ENCODE peak calls at places on chromosomes 11 and 22, in nine cellular contexts. One of them, this sample, is unnamed.

GRCh38 chr11:60831143-60831500 is 10.8 kb upstream of the CCDC86 start:
- DNase-seq in CD8-positive, alpha-beta memory T cell: peak
- DNase-seq in fibroblast of pulmonary artery: peak
- DNase-seq in coronary artery: peak
- DNase-seq in cardiac fibroblast: peak
- DNase-seq in hepatocyte: peak
- DNase-seq in A549: peak
- DNase-seq in heart right ventricle: peak
- DNase-seq in GM23248: peak
- DNase-seq in this sample: peak

GRCh38 chr11:57368106-57368826 is 12.7 kb downstream of the PRG3 start:
- DNase-seq in coronary artery: no peak
- DNase-seq in A549: no peak
- DNase-seq in fibroblast of pulmonary artery: no peak
- DNase-seq in hepatocyte: no peak
- DNase-seq in heart right ventricle: no peak
- DNase-seq in cardiac fibroblast: no peak
- DNase-seq in GM23248: no peak
- DNase-seq in CD8-positive, alpha-beta memory T cell: no peak
- DNase-seq in this sample: no peak

GRCh38 chr11:44870142-44870541 is 80.5 kb downstream of the TP53I11 start:
- DNase-seq in A549: no peak
- DNase-seq in hepatocyte: no peak
- DNase-seq in coronary artery: no peak
- DNase-seq in heart right ventricle: no peak
- DNase-seq in CD8-positive, alpha-beta memory T cell: no peak
- DNase-seq in fibroblast of pulmonary artery: no peak
- DNase-seq in cardiac fibroblast: no peak
- DNase-seq in GM23248: peak
- DNase-seq in this sample: no peak

GRCh38 chr11:441418-442274 is at the start of gene ANO9:
- DNase-seq in GM23248: no peak
- DNase-seq in CD8-positive, alpha-beta memory T cell: peak
- DNase-seq in fibroblast of pulmonary artery: no peak
- DNase-seq in coronary artery: no peak
- DNase-seq in A549: no peak
- DNase-seq in cardiac fibroblast: no peak
- DNase-seq in hepatocyte: peak
- DNase-seq in heart right ventricle: no peak
- DNase-seq in this sample: no peak

GRCh38 chr11:111376453-111376871 is 2.6 kb downstream of the POU2AF1 start:
- DNase-seq in A549: no peak
- DNase-seq in CD8-positive, alpha-beta memory T cell: no peak
- DNase-seq in hepatocyte: no peak
- DNase-seq in fibroblast of pulmonary artery: no peak
- DNase-seq in heart right ventricle: no peak
- DNase-seq in cardiac fibroblast: no peak
- DNase-seq in GM23248: no peak
- DNase-seq in coronary artery: no peak
- DNase-seq in this sample: no peak

GRCh38 chr11:72741429-72741833 is 10.8 kb downstream of the ARAP1 start:
- DNase-seq in CD8-positive, alpha-beta memory T cell: peak
- DNase-seq in coronary artery: no peak
- DNase-seq in hepatocyte: peak
- DNase-seq in GM23248: no peak
- DNase-seq in cardiac fibroblast: no peak
- DNase-seq in A549: no peak
- DNase-seq in heart right ventricle: no peak
- DNase-seq in fibroblast of pulmonary artery: no peak
- DNase-seq in this sample: no peak

GRCh38 chr11:123291201-123291869 is 96.3 kb upstream of the CLMP start:
- DNase-seq in hepatocyte: no peak
- DNase-seq in CD8-positive, alpha-beta memory T cell: no peak
- DNase-seq in heart right ventricle: no peak
- DNase-seq in A549: no peak
- DNase-seq in coronary artery: no peak
- DNase-seq in fibroblast of pulmonary artery: no peak
- DNase-seq in GM23248: no peak
- DNase-seq in cardiac fibroblast: no peak
- DNase-seq in this sample: no peak

GRCh38 chr11:120794748-120795147 is 229.2 kb upstream of the TBCEL start:
- DNase-seq in A549: no peak
- DNase-seq in CD8-positive, alpha-beta memory T cell: no peak
- DNase-seq in coronary artery: no peak
- DNase-seq in GM23248: no peak
- DNase-seq in hepatocyte: no peak
- DNase-seq in cardiac fibroblast: no peak
- DNase-seq in heart right ventricle: no peak
- DNase-seq in fibroblast of pulmonary artery: no peak
- DNase-seq in this sample: no peak

GRCh38 chr11:120375076-120375475 is 38.9 kb downstream of the ARHGEF12 start:
- DNase-seq in GM23248: no peak
- DNase-seq in heart right ventricle: no peak
- DNase-seq in CD8-positive, alpha-beta memory T cell: no peak
- DNase-seq in cardiac fibroblast: peak
- DNase-seq in hepatocyte: no peak
- DNase-seq in coronary artery: no peak
- DNase-seq in A549: no peak
- DNase-seq in fibroblast of pulmonary artery: no peak
- DNase-seq in this sample: no peak

GRCh38 chr11:5507177-5507576 is 2.6 kb downstream of the UBQLN3 start:
- DNase-seq in heart right ventricle: no peak
- DNase-seq in A549: no peak
- DNase-seq in GM23248: no peak
- DNase-seq in fibroblast of pulmonary artery: no peak
- DNase-seq in cardiac fibroblast: no peak
- DNase-seq in coronary artery: no peak
- DNase-seq in CD8-positive, alpha-beta memory T cell: no peak
- DNase-seq in hepatocyte: no peak
- DNase-seq in this sample: no peak

GRCh38 chr11:7688238-7688826 is 15.0 kb upstream of the CYB5R2 start:
- DNase-seq in A549: peak
- DNase-seq in heart right ventricle: no peak
- DNase-seq in CD8-positive, alpha-beta memory T cell: no peak
- DNase-seq in cardiac fibroblast: peak
- DNase-seq in fibroblast of pulmonary artery: peak
- DNase-seq in coronary artery: no peak
- DNase-seq in GM23248: peak
- DNase-seq in hepatocyte: peak
- DNase-seq in this sample: peak

GRCh38 chr11:123390146-123390545 is 39.9 kb upstream of the GRAMD1B start:
- DNase-seq in fibroblast of pulmonary artery: no peak
- DNase-seq in heart right ventricle: no peak
- DNase-seq in GM23248: no peak
- DNase-seq in CD8-positive, alpha-beta memory T cell: no peak
- DNase-seq in coronary artery: no peak
- DNase-seq in cardiac fibroblast: no peak
- DNase-seq in hepatocyte: no peak
- DNase-seq in A549: no peak
- DNase-seq in this sample: no peak

GRCh38 chr11:32775908-32776307 is 18.6 kb downstream of the CCDC73 start:
- DNase-seq in GM23248: no peak
- DNase-seq in coronary artery: no peak
- DNase-seq in hepatocyte: no peak
- DNase-seq in fibroblast of pulmonary artery: no peak
- DNase-seq in CD8-positive, alpha-beta memory T cell: no peak
- DNase-seq in heart right ventricle: no peak
- DNase-seq in cardiac fibroblast: no peak
- DNase-seq in A549: no peak
- DNase-seq in this sample: no peak

GRCh38 chr11:134882141-134882540 is 470.1 kb upstream of the B3GAT1 start:
- DNase-seq in hepatocyte: no peak
- DNase-seq in heart right ventricle: no peak
- DNase-seq in fibroblast of pulmonary artery: no peak
- DNase-seq in coronary artery: no peak
- DNase-seq in CD8-positive, alpha-beta memory T cell: no peak
- DNase-seq in cardiac fibroblast: no peak
- DNase-seq in A549: no peak
- DNase-seq in GM23248: no peak
- DNase-seq in this sample: no peak

GRCh38 chr11:74822187-74822586 is 73.5 kb downstream of the RNF169 start:
- DNase-seq in hepatocyte: no peak
- DNase-seq in coronary artery: no peak
- DNase-seq in CD8-positive, alpha-beta memory T cell: no peak
- DNase-seq in heart right ventricle: no peak
- DNase-seq in GM23248: peak
- DNase-seq in cardiac fibroblast: peak
- DNase-seq in A549: no peak
- DNase-seq in fibroblast of pulmonary artery: peak
- DNase-seq in this sample: no peak

GRCh38 chr11:47018637-47019036 is 82.1 kb downstream of the CSTPP1 start:
- DNase-seq in coronary artery: no peak
- DNase-seq in cardiac fibroblast: no peak
- DNase-seq in GM23248: no peak
- DNase-seq in CD8-positive, alpha-beta memory T cell: no peak
- DNase-seq in hepatocyte: no peak
- DNase-seq in A549: no peak
- DNase-seq in fibroblast of pulmonary artery: no peak
- DNase-seq in heart right ventricle: no peak
- DNase-seq in this sample: no peak

GRCh38 chr11:115760528-115760837 is 256.3 kb upstream of the CADM1 start:
- DNase-seq in cardiac fibroblast: no peak
- DNase-seq in heart right ventricle: no peak
- DNase-seq in A549: no peak
- DNase-seq in fibroblast of pulmonary artery: no peak
- DNase-seq in coronary artery: no peak
- DNase-seq in hepatocyte: no peak
- DNase-seq in CD8-positive, alpha-beta memory T cell: no peak
- DNase-seq in GM23248: no peak
- DNase-seq in this sample: no peak
- H3K4me3 ChIP-seq in cardiac fibroblast: no peak
- H3K4me3 ChIP-seq in heart right ventricle: peak
- H3K4me3 ChIP-seq in A549: no peak
- H3K4me3 ChIP-seq in fibroblast of pulmonary artery: no peak
- H3K4me3 ChIP-seq in coronary artery: peak
- H3K4me3 ChIP-seq in hepatocyte: peak
- H3K4me3 ChIP-seq in CD8-positive, alpha-beta memory T cell: no peak
- H3K4me3 ChIP-seq in GM23248: peak
- H3K4me3 ChIP-seq in this sample: no peak

GRCh38 chr22:24068377-24068680 is 57.2 kb downstream of the CABIN1 start:
- DNase-seq in coronary artery: no peak
- DNase-seq in hepatocyte: no peak
- DNase-seq in GM23248: no peak
- DNase-seq in cardiac fibroblast: no peak
- DNase-seq in A549: no peak
- DNase-seq in heart right ventricle: no peak
- DNase-seq in CD8-positive, alpha-beta memory T cell: no peak
- DNase-seq in fibroblast of pulmonary artery: no peak
- DNase-seq in this sample: no peak

GRCh38 chr22:24067587-24068376 is 56.7 kb downstream of the CABIN1 start:
- DNase-seq in A549: no peak
- DNase-seq in GM23248: no peak
- DNase-seq in fibroblast of pulmonary artery: no peak
- DNase-seq in hepatocyte: no peak
- DNase-seq in heart right ventricle: no peak
- DNase-seq in cardiac fibroblast: no peak
- DNase-seq in CD8-positive, alpha-beta memory T cell: no peak
- DNase-seq in coronary artery: peak
- DNase-seq in this sample: no peak

GRCh38 chr22:24070553-24070952 is 59.4 kb downstream of the CABIN1 start:
- DNase-seq in heart right ventricle: no peak
- DNase-seq in CD8-positive, alpha-beta memory T cell: no peak
- DNase-seq in coronary artery: no peak
- DNase-seq in A549: no peak
- DNase-seq in cardiac fibroblast: no peak
- DNase-seq in hepatocyte: no peak
- DNase-seq in GM23248: no peak
- DNase-seq in fibroblast of pulmonary artery: no peak
- DNase-seq in this sample: no peak

GRCh38 chr22:24069721-24070120 is 58.6 kb downstream of the CABIN1 start:
- DNase-seq in heart right ventricle: no peak
- DNase-seq in CD8-positive, alpha-beta memory T cell: no peak
- DNase-seq in cardiac fibroblast: no peak
- DNase-seq in hepatocyte: no peak
- DNase-seq in coronary artery: no peak
- DNase-seq in GM23248: no peak
- DNase-seq in A549: no peak
- DNase-seq in fibroblast of pulmonary artery: no peak
- DNase-seq in this sample: no peak

DNA sequence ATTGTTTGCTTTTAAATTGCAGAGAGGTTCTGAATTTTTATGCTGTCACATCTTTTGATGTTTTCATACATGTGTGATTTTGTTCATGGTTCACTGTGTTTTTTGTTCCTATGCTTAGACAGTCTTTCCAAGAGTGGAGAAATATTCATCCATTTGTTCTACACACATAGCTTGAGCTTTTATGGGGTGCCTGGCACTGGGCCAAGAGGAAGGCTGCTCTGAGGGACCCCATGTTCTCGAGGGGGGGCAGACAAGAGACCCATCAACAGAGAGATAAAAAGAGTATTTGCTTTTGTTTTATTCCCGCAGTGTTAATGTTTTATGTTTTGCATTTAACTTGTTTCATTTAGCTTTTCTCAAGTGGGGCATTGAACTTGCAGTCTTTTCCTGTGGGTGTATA is 57.6 kb downstream of the CABIN1 start:
- DNase-seq in coronary artery: peak
- DNase-seq in hepatocyte: no peak
- DNase-seq in heart right ventricle: no peak
- DNase-seq in cardiac fibroblast: no peak
- DNase-seq in A549: no peak
- DNase-seq in fibroblast of pulmonary artery: no peak
- DNase-seq in CD8-positive, alpha-beta memory T cell: no peak
- DNase-seq in GM23248: no peak
- DNase-seq in this sample: no peak
- H3K4me3 ChIP-seq in coronary artery: no peak
- H3K4me3 ChIP-seq in hepatocyte: no peak
- H3K4me3 ChIP-seq in heart right ventricle: no peak
- H3K4me3 ChIP-seq in cardiac fibroblast: no peak
- H3K4me3 ChIP-seq in A549: no peak
- H3K4me3 ChIP-seq in fibroblast of pulmonary artery: no peak
- H3K4me3 ChIP-seq in CD8-positive, alpha-beta memory T cell: no peak
- H3K4me3 ChIP-seq in GM23248: no peak
- H3K4me3 ChIP-seq in this sample: no peak

GRCh38 chr11:66465371-66466224 is 1.1 kb upstream of the PELI3 start:
- DNase-seq in fibroblast of pulmonary artery: no peak
- DNase-seq in GM23248: no peak
- DNase-seq in CD8-positive, alpha-beta memory T cell: no peak
- DNase-seq in cardiac fibroblast: no peak
- DNase-seq in A549: no peak
- DNase-seq in heart right ventricle: no peak
- DNase-seq in hepatocyte: no peak
- DNase-seq in coronary artery: no peak
- DNase-seq in this sample: no peak
- H3K4me3 ChIP-seq in fibroblast of pulmonary artery: peak
- H3K4me3 ChIP-seq in GM23248: peak
- H3K4me3 ChIP-seq in CD8-positive, alpha-beta memory T cell: peak
- H3K4me3 ChIP-seq in cardiac fibroblast: peak
- H3K4me3 ChIP-seq in A549: peak
- H3K4me3 ChIP-seq in heart right ventricle: peak
- H3K4me3 ChIP-seq in hepatocyte: peak
- H3K4me3 ChIP-seq in coronary artery: peak
- H3K4me3 ChIP-seq in this sample: peak

DNA sequence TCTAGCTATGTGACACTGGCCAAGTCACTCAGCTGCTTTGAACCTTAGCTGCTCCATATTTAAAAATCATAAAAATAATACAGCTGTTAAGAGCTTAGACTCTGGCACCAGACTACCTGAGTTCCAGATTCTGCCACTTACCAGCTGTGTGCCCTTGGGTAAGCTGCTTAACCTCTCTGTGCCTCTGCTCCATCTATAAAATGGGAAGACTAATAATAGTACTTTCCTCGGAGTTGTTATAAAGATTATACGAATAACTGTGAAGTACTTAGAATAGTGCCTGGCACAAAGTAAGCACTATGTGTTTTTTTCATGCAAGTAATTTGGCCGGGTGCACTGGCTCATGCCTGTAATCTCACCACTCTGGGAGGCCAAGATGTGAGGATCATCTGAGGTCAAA is 1.4 kb downstream of the HDHD5 start:
- DNase-seq in coronary artery: no peak
- DNase-seq in cardiac fibroblast: no peak
- DNase-seq in fibroblast of pulmonary artery: no peak
- DNase-seq in CD8-positive, alpha-beta memory T cell: no peak
- DNase-seq in GM23248: no peak
- DNase-seq in heart right ventricle: no peak
- DNase-seq in hepatocyte: no peak
- DNase-seq in A549: no peak
- DNase-seq in this sample: no peak
- H3K4me3 ChIP-seq in coronary artery: peak
- H3K4me3 ChIP-seq in cardiac fibroblast: no peak
- H3K4me3 ChIP-seq in fibroblast of pulmonary artery: no peak
- H3K4me3 ChIP-seq in CD8-positive, alpha-beta memory T cell: no peak
- H3K4me3 ChIP-seq in GM23248: peak
- H3K4me3 ChIP-seq in heart right ventricle: peak
- H3K4me3 ChIP-seq in hepatocyte: no peak
- H3K4me3 ChIP-seq in A549: peak
- H3K4me3 ChIP-seq in this sample: peak

This sample was measured in Jurkat, Clone E6-1.